ENCODE peak calls at places on chromosomes 11 and 22, in nine cellular contexts. N is CD8-positive, alpha-beta memory T cell; X is psoas muscle; Q is fibroblast of lung; U is esophagus squamous epithelium; M is Caco-2; E is pancreas; F is CD4-positive, CD25-positive, alpha-beta regulatory T cell; O is CD4-positive, alpha-beta T cell. D is an unnamed sample. For H3K9me3, the result is how much of the 10 kb centered on the place peaks cover.

GRCh38 chr11:123630126-123630531 is 24.3 kb downstream of the SCN3B start:
- DNase-seq in N (no peak), X (no peak), Q (no peak), U (no peak), M (no peak), E (no peak), F (no peak), O (no peak), D (no peak)

GRCh38 chr11:131762346-131763110 is 392.1 kb downstream of the NTM start:
- DNase-seq in N (no peak), X (no peak), Q (no peak), U (no peak), M (no peak), E (no peak), F (no peak), O (no peak), D (no peak)

GRCh38 chr11:69748637-69749036 is 26.5 kb downstream of the FGF4 start:
- DNase-seq in N (no peak), X (no peak), Q (no peak), U (no peak), M (no peak), E (no peak), F (no peak), O (no peak), D (no peak)

GRCh38 chr11:57269580-57270021 is 32.6 kb upstream of the APLNR start:
- DNase-seq in N (no peak), X (no peak), Q (no peak), U (no peak), M (no peak), E (no peak), F (no peak), O (no peak), D (no peak)

GRCh38 chr11:90241414-90241813 is 18.6 kb upstream of the CHORDC1 start:
- DNase-seq in N (no peak), X (no peak), Q (no peak), U (no peak), M (no peak), E (no peak), F (no peak), O (no peak), D (no peak)

GRCh38 chr11:85628771-85629341 is 463 bp downstream of the TMEM126B start:
- DNase-seq in N (no peak), X (no peak), Q (peak), U (no peak), M (no peak), E (no peak), F (no peak), O (no peak), D (no peak)

GRCh38 chr11:76604081-76604601 is 66.4 kb downstream of the LRRC32 start:
- DNase-seq in N (no peak), X (no peak), Q (no peak), U (no peak), M (no peak), E (no peak), F (no peak), O (no peak), D (no peak)

GRCh38 chr11:15453211-15453715 is 338.5 kb downstream of the INSC start:
- DNase-seq in N (no peak), X (no peak), Q (no peak), U (no peak), M (no peak), E (no peak), F (no peak), O (no peak), D (no peak)

GRCh38 chr11:123063396-123064267 is 1.7 kb upstream of the HSPA8 start:
- DNase-seq in N (no peak), X (peak), Q (peak), U (no peak), M (peak), E (no peak), F (peak), O (peak), D (peak)

GRCh38 chr11:73389902-73390301 is 13.7 kb downstream of the RELT start:
- DNase-seq in N (no peak), X (peak), Q (no peak), U (no peak), M (no peak), E (no peak), F (no peak), O (no peak), D (no peak)

GRCh38 chr11:17605736-17606135 is 58.7 kb downstream of the OTOG start:
- DNase-seq in N (no peak), X (no peak), Q (no peak), U (no peak), M (no peak), E (no peak), F (no peak), O (no peak), D (no peak)

GRCh38 chr11:75140269-75141138 is 10.4 kb upstream of the SLCO2B1 start:
- DNase-seq in N (peak), X (peak), Q (peak), U (no peak), M (peak), E (peak), F (peak), O (peak), D (peak)

DNA sequence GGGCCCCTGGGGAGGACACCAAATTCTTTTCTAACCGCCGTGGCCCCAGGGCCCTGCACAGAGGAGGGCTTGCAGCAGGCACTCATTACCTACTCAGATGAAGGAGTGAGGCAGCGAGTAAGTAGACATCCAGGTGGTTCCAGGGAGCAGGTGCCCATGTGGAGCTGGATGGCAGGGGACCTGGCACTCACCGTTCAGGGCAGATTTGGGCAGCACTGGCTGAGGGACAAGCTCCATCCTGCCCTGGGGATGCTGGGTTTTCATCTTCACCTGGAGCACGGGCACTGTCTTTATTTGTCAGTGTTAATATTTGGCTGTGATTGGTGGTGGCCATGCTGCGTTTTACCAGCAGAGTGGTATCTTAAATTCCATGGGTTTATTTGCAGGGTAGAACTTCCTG is 1182.7 kb downstream of the BRD1 start:
- DNase-seq in N (no peak), X (no peak), Q (no peak), U (no peak), M (no peak), E (no peak), F (no peak), O (no peak), D (no peak)
- H3K9me3 ChIP-seq in N (under half), X (under half), Q (under half), U (under half), M (under half), E (under half), F (under half), O (under half), D (under half)

GRCh38 chr11:134837887-134838232 is 425.8 kb upstream of the B3GAT1 start:
- DNase-seq in N (no peak), X (no peak), Q (no peak), U (no peak), M (no peak), E (no peak), F (no peak), O (no peak), D (no peak)

GRCh38 chr11:134830312-134830711 is 418.3 kb upstream of the B3GAT1 start:
- DNase-seq in N (no peak), X (no peak), Q (no peak), U (no peak), M (no peak), E (no peak), F (no peak), O (no peak), D (no peak)

GRCh38 chr11:134838708-134839107 is 426.7 kb upstream of the B3GAT1 start:
- DNase-seq in N (no peak), X (no peak), Q (no peak), U (no peak), M (no peak), E (no peak), F (no peak), O (no peak), D (no peak)

GRCh38 chr11:134837166-134837886 is 425.3 kb upstream of the B3GAT1 start:
- DNase-seq in N (no peak), X (no peak), Q (no peak), U (no peak), M (no peak), E (no peak), F (no peak), O (no peak), D (no peak)

DNA sequence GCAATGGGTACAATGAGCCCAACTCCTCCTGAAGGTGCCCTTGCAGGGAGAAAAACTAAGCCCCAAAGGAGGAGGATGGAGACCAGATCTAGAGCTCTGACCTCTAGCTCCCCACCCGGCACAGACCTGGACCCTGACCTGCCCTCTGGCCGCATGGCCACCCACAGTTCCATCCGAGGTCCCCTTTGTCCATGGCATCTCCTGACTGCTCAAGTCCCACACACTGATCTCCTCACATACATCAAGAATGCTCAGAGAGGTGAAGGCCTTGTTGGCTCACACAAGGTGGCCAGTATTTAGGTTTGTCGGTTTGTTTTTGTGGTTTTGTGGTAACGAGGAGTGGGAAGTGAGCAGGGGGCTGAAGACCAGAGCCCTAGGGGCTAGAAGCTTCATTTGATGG is 423.5 kb upstream of the B3GAT1 start:
- DNase-seq in N (no peak), X (no peak), Q (no peak), U (no peak), M (no peak), E (no peak), F (no peak), O (no peak), D (no peak)
- H3K9me3 ChIP-seq in N (under half), X (under half), Q (under half), U (under half), M (under half), E (under half), F (under half), O (under half), D (under half)

GRCh38 chr22:49296561-49296960 is 531.1 kb downstream of the BRD1 start:
- DNase-seq in N (no peak), X (no peak), Q (no peak), U (no peak), M (no peak), E (no peak), F (no peak), O (no peak), D (no peak)

GRCh38 chr22:49292909-49293308 is 534.8 kb downstream of the BRD1 start:
- DNase-seq in N (no peak), X (no peak), Q (no peak), U (no peak), M (no peak), E (no peak), F (no peak), O (no peak), D (no peak)

GRCh38 chr22:49295465-49295743 is 532.3 kb downstream of the BRD1 start:
- DNase-seq in N (no peak), X (no peak), Q (no peak), U (no peak), M (no peak), E (no peak), F (no peak), O (no peak), D (no peak)

GRCh38 chr22:49295851-49296560 is 531.7 kb downstream of the BRD1 start:
- DNase-seq in N (no peak), X (no peak), Q (no peak), U (no peak), M (no peak), E (no peak), F (no peak), O (no peak), D (no peak)

DNA sequence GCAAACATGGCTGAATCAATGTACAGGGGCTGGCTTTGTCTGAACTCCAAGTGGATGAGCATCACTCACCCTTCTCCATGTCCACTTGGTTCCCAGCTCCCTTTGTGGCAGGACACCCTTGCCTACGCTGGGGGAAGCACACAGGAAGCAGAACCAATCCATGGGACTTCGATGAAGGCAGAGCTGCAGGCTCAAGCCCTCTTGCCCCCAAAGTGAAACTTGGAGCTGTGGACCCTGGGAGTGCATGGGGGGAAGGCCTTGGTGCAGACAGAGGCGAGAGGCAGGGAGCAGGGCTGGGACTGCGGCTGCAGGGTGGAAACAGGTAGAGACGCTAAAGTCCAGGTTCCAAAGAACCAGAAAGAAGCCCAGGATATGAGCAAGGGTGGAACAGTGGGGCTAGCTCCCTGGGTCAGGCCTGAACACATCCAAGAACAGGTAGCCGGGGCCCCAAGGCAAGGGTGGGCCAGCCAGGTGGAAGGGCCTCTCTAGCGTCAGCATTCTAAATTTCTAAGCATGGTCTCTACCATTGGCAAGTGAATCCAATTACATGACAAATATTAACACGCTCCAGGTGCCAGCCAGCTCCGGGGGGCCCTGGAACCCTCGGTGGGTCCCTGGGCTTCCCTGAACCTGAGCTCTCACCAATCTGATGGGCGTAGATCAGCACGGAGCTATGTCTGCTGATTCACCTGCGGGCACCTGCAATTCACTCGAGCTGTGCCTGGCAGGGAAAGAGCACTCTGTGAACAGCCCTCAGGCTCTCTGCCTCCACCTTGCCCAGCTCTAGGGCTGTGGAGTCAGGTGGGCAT is 532.8 kb downstream of the BRD1 start:
- DNase-seq in N (no peak), X (no peak), Q (no peak), U (no peak), M (no peak), E (no peak), F (no peak), O (no peak), D (no peak)
- H3K9me3 ChIP-seq in N (under half), X (under half), Q (under half), U (under half), M (under half), E (under half), F (under half), O (under half), D (under half)

GRCh38 chr11:2645779-2646118 is 54.0 kb downstream of the KCNQ1OT1 start:
- DNase-seq in N (no peak), X (no peak), Q (no peak), U (no peak), M (no peak), E (no peak), F (no peak), O (no peak), D (no peak)
- H3K9me3 ChIP-seq in N (under half), X (half or more), Q (under half), U (half or more), M (half or more), E (under half), F (half or more), O (half or more), D (under half)